ENCODE peak calls at places on chromosome 2, in four cellular contexts. O, V, D and R are unnamed samples.

GRCh38 chr2:151106805-151107490 is 154.7 kb downstream of the RBM43 start:
- DNase-seq in O (no peak), V (peak), D (no peak), R (no peak)

GRCh38 chr2:64143154-64144056 is 815 bp downstream of the PELI1 start:
- DNase-seq in O (peak), V (peak), D (no peak), R (no peak)

GRCh38 chr2:43802135-43802534 is 28.3 kb downstream of the DYNC2LI1 start:
- DNase-seq in O (no peak), V (no peak), D (no peak), R (no peak)

GRCh38 chr2:151878655-151879563 is 50.7 kb upstream of the ARL5A start:
- DNase-seq in O (no peak), V (no peak), D (peak), R (peak)

GRCh38 chr2:54597153-54597827 is 126.2 kb upstream of the EML6 start:
- DNase-seq in O (no peak), V (no peak), D (no peak), R (no peak)

GRCh38 chr2:55049794-55050132 is 488 bp downstream of the RTN4 start:
- DNase-seq in O (no peak), V (no peak), D (no peak), R (no peak)

GRCh38 chr2:224645722-224646121 is 60.6 kb upstream of the CUL3 start:
- DNase-seq in O (peak), V (no peak), D (no peak), R (no peak)

GRCh38 chr2:237818066-237818473 is 19.5 kb downstream of the RBM44 start:
- DNase-seq in O (no peak), V (peak), D (no peak), R (no peak)

GRCh38 chr2:148948865-148949264 is 73.8 kb downstream of the KIF5C start:
- DNase-seq in O (no peak), V (no peak), D (no peak), R (no peak)

GRCh38 chr2:46333912-46334311 is 36.7 kb downstream of the EPAS1 start:
- DNase-seq in O (no peak), V (peak), D (no peak), R (no peak)

GRCh38 chr2:159265171-159265576 is 21.3 kb downstream of the WDSUB1 start:
- DNase-seq in O (no peak), V (peak), D (no peak), R (no peak)

GRCh38 chr2:69957970-69958369 is 3.5 kb downstream of the ASPRV1 start:
- DNase-seq in O (no peak), V (no peak), D (no peak), R (no peak)

GRCh38 chr2:42328148-42328833 is 32.7 kb downstream of the COX7A2L start:
- DNase-seq in O (no peak), V (peak), D (no peak), R (peak)

GRCh38 chr2:3387011-3387410 is 7.5 kb downstream of the TRAPPC12 start:
- DNase-seq in O (no peak), V (no peak), D (no peak), R (no peak)